ENCODE peak calls at places on chromosomes 3 and 15, in four cellular contexts. Y is ovary, L is IMR-90, E is lower leg skin. P is an unnamed sample.

GRCh38 chr3:79871656-79872055 is 103.9 kb upstream of the ROBO1 start:
- DNase-seq in E (no peak), Y (no peak), L (peak; percentile 40), P (no peak)

GRCh38 chr15:49187537-49188245 is 17.6 kb downstream of the GALK2 start:
- DNase-seq in E (no peak), Y (no peak), L (peak; percentile 76), P (no peak)

GRCh38 chr3:164450276-164450905 is 627.9 kb downstream of the SI start:
- DNase-seq in Y (no peak), E (no peak), L (no peak), P (no peak)

GRCh38 chr15:33670567-33670966 is 297.7 kb upstream of the CHRM5 start:
- DNase-seq in E (no peak), L (no peak), Y (no peak), P (no peak)

GRCh38 chr3:38473229-38473628 is 19.5 kb downstream of the ACVR2B start:
- DNase-seq in Y (no peak), E (no peak), L (no peak), P (no peak)

GRCh38 chr3:73608805-73609641 is 15.7 kb downstream of the PDZRN3 start:
- DNase-seq in Y (no peak), E (no peak), L (no peak), P (no peak)

GRCh38 chr3:170614214-170614966 is 28.5 kb upstream of the SLC7A14 start:
- DNase-seq in E (no peak), L (peak; percentile 94), Y (no peak), P (no peak)

GRCh38 chr3:177381070-177381469 is 183.8 kb upstream of the TBL1XR1 start:
- DNase-seq in Y (no peak), E (no peak), L (no peak), P (no peak)

GRCh38 chr3:63977893-63978292 is 45.4 kb downstream of the PSMD6 start:
- DNase-seq in L (no peak), Y (no peak), E (no peak), P (no peak)

GRCh38 chr3:65888980-65889706 is 149.6 kb downstream of the MAGI1 start:
- DNase-seq in Y (no peak), E (no peak), L (peak; percentile 98), P (no peak)

GRCh38 chr3:58274027-58274614 is 31.9 kb upstream of the RPP14 start:
- DNase-seq in L (peak; percentile 26), E (no peak), Y (no peak), P (no peak)

GRCh38 chr15:63196846-63197245 is 7.4 kb downstream of the RAB8B start:
- DNase-seq in Y (no peak), L (no peak), E (no peak), P (no peak)

GRCh38 chr3:10759495-10759894 is 56.5 kb upstream of the SLC6A11 start:
- DNase-seq in Y (no peak), L (no peak), E (no peak), P (no peak)

DNA sequence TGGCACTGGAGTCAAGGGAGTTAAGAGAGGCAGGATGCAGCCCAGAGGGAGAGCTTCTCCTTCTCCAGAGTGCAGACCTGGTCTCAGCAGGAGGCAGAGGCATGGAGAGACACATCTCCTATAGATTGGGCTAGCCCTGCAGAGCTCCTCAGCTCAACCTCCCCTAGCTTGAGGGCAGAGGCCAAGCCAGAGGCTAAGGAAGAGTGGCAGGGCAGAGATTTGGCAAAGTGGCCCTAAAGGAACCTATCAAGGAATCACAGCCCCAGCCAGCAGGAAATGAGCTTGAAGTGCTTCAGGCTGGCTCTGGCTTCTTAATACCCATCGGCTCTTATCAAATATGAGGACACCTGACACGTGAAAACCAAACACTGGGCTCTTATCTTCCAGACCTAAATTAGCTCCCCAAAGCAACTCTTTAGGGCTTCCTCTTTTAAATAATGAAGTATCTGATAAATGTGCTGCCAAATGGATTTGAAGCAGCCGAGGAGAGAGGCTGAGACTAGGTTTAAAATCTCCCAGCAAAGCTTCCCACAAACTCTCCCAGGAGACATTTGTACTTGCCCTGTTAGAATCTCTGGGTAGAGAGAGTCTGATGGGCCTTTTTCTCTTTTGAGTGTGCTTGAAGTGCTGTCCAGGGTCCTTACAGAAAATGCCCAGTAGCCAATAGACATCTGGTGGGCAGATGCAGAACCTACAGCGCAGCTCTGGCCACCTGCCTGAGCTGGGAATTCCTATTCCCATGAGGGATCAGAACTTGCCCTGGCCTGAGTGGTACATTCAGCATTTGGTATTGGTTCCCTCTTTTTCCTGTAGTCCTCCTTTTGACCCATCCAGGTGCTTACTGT is 271.4 kb downstream of the CLSTN2 start:
- DNase-seq in E (no peak), Y (no peak), L (peak; percentile 18), P (no peak)
- TF ChIP-seq CTCF in E (no peak), Y (no peak), L (no peak), P (no peak)

GRCh38 chr3:115725800-115726199 is 102.5 kb downstream of the GAP43 start:
- DNase-seq in E (no peak), Y (no peak), L (no peak), P (no peak)

GRCh38 chr3:115727135-115727534 is 103.8 kb downstream of the GAP43 start:
- DNase-seq in L (no peak), Y (no peak), E (no peak), P (no peak)

DNA sequence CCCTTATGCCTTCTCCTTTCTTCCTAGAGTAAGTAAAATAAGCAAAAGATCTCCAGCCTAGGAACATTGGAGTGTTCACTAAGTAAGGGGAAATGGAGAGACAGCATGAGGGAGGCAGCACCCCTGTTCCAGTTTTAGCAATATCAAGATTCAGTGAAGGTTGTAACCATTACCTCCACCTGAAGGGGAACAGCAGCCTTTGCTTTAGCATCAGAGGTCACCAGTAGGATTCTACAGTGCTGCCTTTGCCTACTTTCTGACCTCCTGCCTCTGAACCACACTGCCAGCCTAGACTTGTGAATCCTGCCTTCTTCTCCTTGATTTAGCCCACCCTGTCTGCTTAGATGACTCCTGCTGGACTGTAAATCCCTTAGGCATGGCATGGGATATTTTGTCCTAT is 104.7 kb downstream of the GAP43 start:
- DNase-seq in L (no peak), E (no peak), Y (no peak), P (no peak)
- TF ChIP-seq POLR2A in L (no peak), E (no peak), Y (no peak), P (no peak)

GRCh38 chr3:45599424-45599886 is 4.9 kb downstream of the LIMD1 start:
- DNase-seq in Y (no peak), L (no peak), E (no peak), P (no peak)
- H3K4me3 ChIP-seq in Y (no peak overlapping the region), L (no peak overlapping the region), E (no peak overlapping the region), P (no peak overlapping the region)

DNA sequence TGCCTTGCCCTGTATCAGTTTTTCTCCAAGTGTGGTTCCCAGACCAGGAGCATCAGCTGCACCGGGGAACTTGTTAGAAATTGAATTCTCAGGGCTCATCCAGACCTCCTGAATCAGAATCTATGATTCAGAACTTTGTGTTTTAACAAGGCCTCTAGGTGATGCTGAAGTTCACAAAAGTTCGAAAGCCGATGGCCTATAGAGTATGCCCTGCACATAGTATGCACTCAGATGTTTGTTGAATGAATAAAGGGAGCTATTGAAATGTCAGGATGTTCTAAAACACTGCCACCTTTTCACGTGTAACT is 666 bp upstream of the LARP6 start:
- DNase-seq in Y (peak; percentile 52), E (no peak), L (peak; percentile 62), P (no peak)
- TF ChIP-seq CTCF in Y (no peak), E (no peak), L (peak; percentile 30), P (no peak)

DNA sequence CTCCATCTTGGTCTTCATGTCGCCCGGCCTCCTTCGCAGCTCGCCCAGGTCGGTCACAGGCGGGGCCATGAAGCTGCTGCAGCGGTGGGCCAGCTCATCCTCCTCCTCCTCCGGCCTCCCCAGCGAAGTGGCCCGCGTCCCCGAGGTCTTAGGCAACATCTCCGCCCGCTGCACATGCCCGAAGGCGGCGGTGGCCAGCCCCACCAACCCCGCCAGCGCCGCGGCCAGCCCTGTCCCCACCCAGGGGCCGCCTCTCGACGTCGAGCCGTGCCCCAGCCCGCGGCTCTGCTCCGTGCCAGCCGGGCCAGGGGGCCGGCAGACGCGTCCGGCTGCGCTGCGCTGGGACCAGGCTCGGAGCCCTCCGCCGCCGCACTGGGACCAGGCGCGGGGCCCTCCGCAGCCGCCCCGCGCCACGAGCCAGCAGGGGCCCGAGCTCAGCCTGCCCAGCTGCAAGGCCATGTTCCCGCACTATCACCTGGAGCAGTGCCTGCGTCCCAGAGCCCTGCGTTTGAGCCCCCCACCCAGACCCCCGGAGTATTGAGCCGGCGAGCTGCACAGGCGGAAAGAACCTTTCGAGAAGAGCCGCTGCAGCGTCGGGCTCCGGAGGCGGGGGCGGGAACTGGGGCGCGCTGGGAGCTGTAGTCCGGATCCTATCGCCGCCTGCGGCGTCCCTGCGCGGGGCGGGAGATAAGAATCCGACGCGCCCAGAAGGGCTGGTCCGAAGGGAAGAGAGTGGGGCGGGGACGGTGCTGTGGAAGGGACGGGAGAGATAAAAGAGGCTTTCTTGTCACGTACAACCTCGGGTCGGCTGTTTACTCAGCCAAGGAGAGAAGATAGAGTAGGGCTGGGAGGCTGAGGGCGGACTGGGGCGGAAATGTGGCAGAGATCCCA is at the start of gene CPOX:
- DNase-seq in Y (peak; percentile 74), L (peak; percentile 88), E (peak; percentile 89), P (peak; percentile 91)
- TF ChIP-seq POLR2A in Y (peak; percentile 9), L (no peak), E (no peak), P (no peak)

GRCh38 chr3:135368316-135368715 is 573.3 kb downstream of the EPHB1 start:
- DNase-seq in Y (no peak), L (no peak), E (no peak), P (no peak)

GRCh38 chr3:135368781-135369180 is 573.7 kb downstream of the EPHB1 start:
- DNase-seq in L (no peak), E (no peak), Y (no peak), P (no peak)

GRCh38 chr3:135366816-135367215 is 571.8 kb downstream of the EPHB1 start:
- DNase-seq in L (no peak), E (no peak), Y (no peak), P (no peak)

GRCh38 chr3:135362889-135363288 is 567.8 kb downstream of the EPHB1 start:
- DNase-seq in L (no peak), E (no peak), Y (no peak), P (no peak)
- H3K4me3 ChIP-seq in L (no peak overlapping the region), E (no peak overlapping the region), Y (no peak overlapping the region), P (no peak overlapping the region)

P was measured in suprapubic skin.